ENCODE peak calls at places on chromosomes 12 and 14, in ten cellular contexts. K, I, N, B, W, A, O, S, F and G are unnamed samples.

GRCh38 chr14:103825103-103825502 is 22.3 kb downstream of the PPP1R13B start:
- DNase-seq in K (no peak), I (no peak), N (no peak), B (no peak), W (no peak), A (no peak), O (no peak), S (no peak), F (no peak), G (no peak)

GRCh38 chr12:95182868-95183415 is 34.3 kb downstream of the FGD6 start:
- DNase-seq in K (peak; percentile 93), I (no peak), N (no peak), B (no peak), W (no peak), A (no peak), O (no peak), S (no peak), F (no peak), G (peak; percentile 82)

GRCh38 chr12:2682301-2683282 is 112.2 kb upstream of the FKBP4 start:
- DNase-seq in K (peak; percentile 53), I (no peak), N (peak; percentile 13), B (peak; percentile 62), W (peak; percentile 64), A (peak; percentile 55), O (no peak), S (peak; percentile 48), F (peak; percentile 60), G (peak; percentile 41)

GRCh38 chr14:89616425-89617141 is 199.6 kb upstream of the FOXN3 start:
- DNase-seq in K (peak; percentile 63), I (no peak), N (no peak), B (peak; percentile 20), W (no peak), A (peak; percentile 67), O (no peak), S (peak; percentile 42), F (peak; percentile 48), G (peak; percentile 24)

GRCh38 chr12:27924350-27925140 is 48.0 kb downstream of the PTHLH start:
- DNase-seq in K (peak; percentile 53), I (no peak), N (no peak), B (no peak), W (no peak), A (no peak), O (no peak), S (no peak), F (no peak), G (peak; percentile 30)

GRCh38 chr12:127060933-127061332 is 1206.0 kb upstream of the TMEM132C start:
- DNase-seq in K (no peak), I (no peak), N (no peak), B (no peak), W (no peak), A (no peak), O (no peak), S (no peak), F (no peak), G (no peak)

GRCh38 chr12:92047058-92047826 is 98.4 kb downstream of the BTG1 start:
- DNase-seq in K (no peak), I (no peak), N (no peak), B (no peak), W (no peak), A (no peak), O (no peak), S (peak; percentile 17), F (no peak), G (no peak)

GRCh38 chr12:46473634-46474201 is 101.1 kb upstream of the SLC38A2 start:
- DNase-seq in K (peak; percentile 96), I (peak; percentile 67), N (peak; percentile 62), B (no peak), W (no peak), A (no peak), O (peak; percentile 57), S (no peak), F (peak; percentile 74), G (peak; percentile 94)

GRCh38 chr12:113127791-113128199 is 7.8 kb downstream of the RASAL1 start:
- DNase-seq in K (no peak), I (no peak), N (no peak), B (no peak), W (no peak), A (no peak), O (no peak), S (no peak), F (no peak), G (no peak)

GRCh38 chr14:29339491-29339890 is 572.9 kb downstream of the FOXG1 start:
- DNase-seq in K (peak; percentile 38), I (no peak), N (no peak), B (no peak), W (no peak), A (no peak), O (no peak), S (no peak), F (no peak), G (no peak)

GRCh38 chr12:104423273-104423672 is 33.5 kb upstream of the CHST11 start:
- DNase-seq in K (no peak), I (no peak), N (no peak), B (no peak), W (no peak), A (no peak), O (no peak), S (no peak), F (no peak), G (no peak)

GRCh38 chr12:67524861-67525499 is 123.6 kb upstream of the DYRK2 start:
- DNase-seq in K (no peak), I (no peak), N (no peak), B (no peak), W (no peak), A (no peak), O (no peak), S (no peak), F (no peak), G (no peak)

GRCh38 chr14:36647827-36648753 is 13.6 kb upstream of the PAX9 start:
- DNase-seq in K (peak; percentile 56), I (no peak), N (no peak), B (peak; percentile 75), W (peak; percentile 70), A (no peak), O (no peak), S (no peak), F (peak; percentile 28), G (peak; percentile 55)
- TF ChIP-seq CTCF in K (peak; percentile 57), I (no peak), N (no peak), B (peak; percentile 60), W (no peak), A (no peak), O (peak; percentile 29), S (no peak), F (peak; percentile 12), G (peak; percentile 61)

GRCh38 chr12:76457010-76457409 is 102.6 kb downstream of the OSBPL8 start:
- DNase-seq in K (peak; percentile 28), I (no peak), N (no peak), B (no peak), W (no peak), A (no peak), O (no peak), S (no peak), F (no peak), G (no peak)

GRCh38 chr12:76464636-76465166 is 94.9 kb downstream of the OSBPL8 start:
- DNase-seq in K (no peak), I (no peak), N (no peak), B (no peak), W (no peak), A (no peak), O (no peak), S (no peak), F (no peak), G (no peak)

GRCh38 chr12:76457818-76458217 is 101.8 kb downstream of the OSBPL8 start:
- DNase-seq in K (no peak), I (no peak), N (no peak), B (no peak), W (no peak), A (no peak), O (no peak), S (no peak), F (no peak), G (no peak)

GRCh38 chr12:76462668-76463224 is 96.8 kb downstream of the OSBPL8 start:
- DNase-seq in K (no peak), I (no peak), N (no peak), B (no peak), W (no peak), A (no peak), O (no peak), S (no peak), F (no peak), G (no peak)

DNA sequence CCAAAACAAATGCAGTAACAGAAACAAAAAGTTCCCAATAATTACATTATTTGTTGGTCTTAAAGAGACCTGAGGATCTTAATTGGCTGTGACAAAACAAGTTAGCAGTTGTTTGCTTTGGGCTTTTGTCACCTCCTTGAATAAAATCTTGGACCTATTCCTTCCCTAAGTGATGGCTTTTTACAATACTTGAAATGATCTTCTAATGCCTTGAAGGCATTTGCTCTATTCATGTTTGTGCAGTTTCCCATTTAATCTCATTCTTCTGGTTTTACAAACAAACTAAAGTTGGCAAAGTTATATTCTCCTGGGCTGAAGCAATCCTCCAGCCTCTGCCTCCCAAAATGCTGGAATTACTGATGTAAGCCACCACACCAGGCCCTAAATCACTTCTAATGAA is 98.8 kb downstream of the OSBPL8 start:
- DNase-seq in K (no peak), I (no peak), N (no peak), B (no peak), W (no peak), A (no peak), O (no peak), S (no peak), F (no peak), G (no peak)
- TF ChIP-seq CTCF in K (no peak), I (no peak), N (no peak), B (no peak), W (no peak), A (no peak), O (no peak), S (no peak), F (no peak), G (no peak)

GRCh38 chr12:24595652-24596235 is 353.2 kb downstream of the BCAT1 start:
- DNase-seq in K (peak; percentile 25), I (no peak), N (no peak), B (peak; percentile 7), W (no peak), A (peak; percentile 24), O (no peak), S (no peak), F (no peak), G (peak; percentile 26)
- TF ChIP-seq CTCF in K (peak; percentile 39), I (peak; percentile 36), N (no peak), B (peak; percentile 47), W (peak; percentile 35), A (peak; percentile 65), O (no peak), S (no peak), F (no peak), G (peak; percentile 50)

DNA sequence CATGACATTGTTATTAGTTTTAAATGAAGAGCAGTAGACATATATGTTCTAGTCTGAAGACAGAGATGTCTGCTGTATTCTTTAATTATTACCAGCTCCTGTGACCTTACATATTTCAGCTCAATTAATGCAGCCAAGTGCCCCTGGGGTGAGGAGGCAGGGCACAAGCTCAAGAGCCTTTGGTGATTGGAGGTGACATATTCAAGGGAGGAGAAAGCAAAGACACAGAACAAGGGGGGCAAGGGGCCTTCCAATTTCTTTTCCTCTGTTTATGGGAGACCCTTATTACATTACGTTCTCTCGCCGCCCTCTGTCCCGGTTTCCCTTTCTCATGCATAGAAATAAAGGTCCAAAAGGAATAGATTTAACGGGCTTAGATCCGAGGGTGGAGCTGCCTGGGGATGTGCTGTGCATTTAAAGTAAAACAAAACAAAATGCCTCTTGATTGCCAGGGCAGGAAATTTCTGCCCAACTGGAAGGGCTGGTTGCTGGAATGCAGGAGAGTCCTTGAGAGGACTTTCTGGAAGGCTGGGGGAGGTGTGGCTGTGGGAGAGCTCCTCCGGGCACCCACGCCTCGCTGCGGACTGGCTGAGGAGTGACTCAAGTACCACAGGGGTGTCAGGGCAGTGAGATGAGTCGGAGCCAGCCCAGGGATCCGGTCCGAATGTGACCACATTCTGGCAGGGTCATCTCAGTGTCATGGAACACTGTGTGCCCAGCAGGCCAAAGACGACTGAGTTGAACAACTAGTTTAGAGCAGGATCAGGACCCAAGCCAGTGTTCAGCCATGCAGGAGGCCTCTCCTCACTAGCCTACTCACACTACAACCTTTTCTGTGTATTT is 32.1 kb upstream of the GSG1 start:
- DNase-seq in K (peak; percentile 87), I (no peak), N (peak; percentile 87), B (no peak), W (peak; percentile 30), A (no peak), O (no peak), S (no peak), F (no peak), G (peak; percentile 90)
- TF ChIP-seq CTCF in K (no peak), I (no peak), N (no peak), B (no peak), W (no peak), A (no peak), O (no peak), S (no peak), F (no peak), G (peak; percentile 29)